ENCODE peak calls at places on chromosome 12, in eight cellular contexts. V is astrocyte of the spinal cord; O is tibial nerve; J is GM10248; R is HFFc6; Z is ovary; I is A549; W is CD4-positive, alpha-beta T cell. S is an unnamed sample.

GRCh38 chr12:118145798-118146156 is 9.9 kb downstream of the PEBP1 start:
- DNase-seq in V (no peak), O (no peak), J (no peak), R (no peak), Z (no peak), I (no peak), W (no peak), S (no peak)

GRCh38 chr12:102816816-102817434 is 100.1 kb downstream of the PAH start:
- DNase-seq in V (peak), O (no peak), J (peak), R (peak), Z (no peak), I (peak), W (no peak), S (no peak)

GRCh38 chr12:59940676-59941342 is 345.0 kb downstream of the SLC16A7 start:
- DNase-seq in V (no peak), O (no peak), J (no peak), R (no peak), Z (no peak), I (no peak), W (no peak), S (no peak)

GRCh38 chr12:121872546-121873223 is 14.0 kb upstream of the HPD start:
- DNase-seq in V (peak), O (no peak), J (no peak), R (peak), Z (peak), I (no peak), W (no peak), S (no peak)

GRCh38 chr12:91551927-91552326 is 369.3 kb upstream of the DCN start:
- DNase-seq in V (no peak), O (peak), J (no peak), R (no peak), Z (no peak), I (no peak), W (no peak), S (no peak)

GRCh38 chr12:65643595-65644386 is 180.5 kb upstream of the HMGA2 start:
- DNase-seq in V (no peak), O (no peak), J (no peak), R (peak), Z (no peak), I (no peak), W (no peak), S (no peak)

GRCh38 chr12:104676636-104677035 is 219.9 kb downstream of the CHST11 start:
- DNase-seq in V (no peak), O (no peak), J (no peak), R (no peak), Z (no peak), I (no peak), W (no peak), S (no peak)

GRCh38 chr12:24839268-24839791 is 109.6 kb downstream of the BCAT1 start:
- DNase-seq in V (peak), O (no peak), J (peak), R (peak), Z (no peak), I (no peak), W (no peak), S (no peak)

GRCh38 chr12:70985850-70986249 is 65.3 kb upstream of the PTPRR start:
- DNase-seq in V (peak), O (no peak), J (no peak), R (no peak), Z (no peak), I (no peak), W (no peak), S (no peak)

GRCh38 chr12:117356048-117356447 is 5.4 kb downstream of the NOS1 start:
- DNase-seq in V (no peak), O (no peak), J (no peak), R (no peak), Z (no peak), I (no peak), W (no peak), S (no peak)

DNA sequence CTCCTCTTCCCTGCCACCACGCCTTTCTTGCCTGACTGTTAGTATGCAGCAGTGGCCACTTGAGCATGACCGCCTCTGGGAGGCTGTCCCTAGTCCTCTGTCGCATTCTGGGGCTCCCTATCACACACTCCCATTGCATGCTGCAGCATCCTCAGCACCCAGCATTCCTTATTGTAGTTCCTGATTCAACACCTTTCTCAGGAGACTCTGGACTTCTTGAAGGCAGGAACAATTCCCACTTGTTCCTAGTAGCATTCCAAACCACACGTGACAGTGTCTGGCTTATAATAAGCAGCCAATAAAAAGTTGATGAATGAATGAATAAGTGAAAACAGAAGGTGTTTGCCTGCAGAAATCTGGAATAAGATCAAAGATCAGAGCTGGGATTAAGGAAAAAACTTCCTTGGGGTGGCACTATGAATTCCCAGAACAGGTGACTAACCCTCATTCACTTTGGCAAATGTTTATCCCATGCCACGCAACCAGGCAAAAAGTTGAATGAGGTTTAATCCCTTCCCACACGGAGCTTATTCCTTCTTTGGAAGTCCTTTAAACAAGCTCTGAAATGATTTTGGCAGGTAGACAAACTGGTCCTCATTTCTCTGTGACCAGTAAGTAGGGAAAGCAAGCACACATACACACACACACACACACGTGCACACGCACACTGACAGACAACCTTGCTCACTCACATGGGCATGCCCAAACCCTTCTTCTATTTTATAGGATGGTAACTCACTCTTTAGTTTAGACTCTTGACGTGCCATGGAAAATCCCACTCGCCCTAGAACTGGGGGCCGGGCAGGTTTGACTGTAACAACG is 26.5 kb downstream of the NTF3 start:
- DNase-seq in V (no peak), O (no peak), J (no peak), R (no peak), Z (no peak), I (no peak), W (no peak), S (no peak)
- TF ChIP-seq CTCF in V (no peak), O (no peak), J (no peak), R (no peak), Z (no peak), I (no peak), W (no peak), S (no peak)

DNA sequence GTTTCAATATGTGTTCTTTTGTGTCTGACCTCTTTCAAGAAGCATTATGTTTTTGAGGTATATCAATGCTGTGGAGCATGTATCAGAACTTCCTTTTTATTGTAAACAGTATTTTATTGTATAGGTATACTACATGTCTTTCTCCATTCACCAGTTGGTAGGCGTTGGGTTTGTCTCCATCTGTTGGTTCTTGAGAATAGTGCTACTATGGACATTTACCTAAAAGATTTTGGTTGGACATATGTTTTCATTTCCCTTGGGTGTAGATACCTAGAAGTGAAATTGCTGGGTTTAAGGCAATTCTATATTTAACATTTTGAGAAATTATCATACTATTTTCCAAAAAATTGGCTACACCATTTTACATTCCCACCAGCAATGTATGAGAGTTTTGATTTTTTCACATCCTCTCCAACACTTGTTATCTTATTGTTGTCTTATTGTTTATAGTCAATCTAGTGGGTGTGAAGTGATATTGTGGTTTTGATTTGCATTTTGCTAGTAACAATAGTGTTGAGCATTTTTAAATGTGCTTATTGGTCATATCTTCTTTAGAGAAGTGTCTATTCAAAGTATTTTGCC is 409.2 kb downstream of the IPO8 start:
- DNase-seq in V (peak), O (no peak), J (no peak), R (no peak), Z (no peak), I (peak), W (no peak), S (no peak)
- TF ChIP-seq CTCF in V (peak), O (no peak), J (peak), R (peak), Z (no peak), I (peak), W (no peak), S (peak)

DNA sequence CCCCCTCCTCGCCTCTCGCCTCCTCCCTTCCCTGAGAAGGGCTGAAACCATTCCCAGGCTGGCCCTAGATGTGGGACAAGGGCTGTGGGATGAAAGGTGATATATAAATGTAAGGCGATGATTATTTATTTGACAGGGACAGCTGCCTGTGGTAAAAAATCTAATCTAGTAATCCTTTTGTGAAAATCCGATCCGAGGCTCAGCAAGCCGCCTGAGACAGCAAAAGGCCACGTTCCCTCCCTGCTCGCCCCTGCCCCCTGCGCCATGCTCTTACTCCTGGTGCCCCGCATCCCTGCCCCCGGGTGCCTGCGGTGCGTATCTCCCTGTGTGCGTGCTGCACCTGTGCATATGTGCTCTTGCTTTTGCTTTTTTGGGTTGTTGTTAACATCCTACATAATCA is 65.2 kb downstream of the TSPAN9 start:
- DNase-seq in V (no peak), O (no peak), J (no peak), R (no peak), Z (no peak), I (no peak), W (no peak), S (no peak)
- TF ChIP-seq CTCF in V (no peak), O (no peak), J (no peak), R (no peak), Z (no peak), I (no peak), W (no peak), S (no peak)

GRCh38 chr12:120438495-120439198 is 734 bp downstream of the COX6A1 start:
- DNase-seq in V (no peak), O (no peak), J (no peak), R (no peak), Z (no peak), I (no peak), W (no peak), S (no peak)

GRCh38 chr12:120432772-120433525 is 5.0 kb upstream of the COX6A1 start:
- DNase-seq in V (no peak), O (no peak), J (no peak), R (no peak), Z (no peak), I (no peak), W (no peak), S (no peak)

GRCh38 chr12:120439646-120440247 is 1.8 kb downstream of the COX6A1 start:
- DNase-seq in V (peak), O (peak), J (peak), R (peak), Z (peak), I (peak), W (peak), S (peak)

DNA sequence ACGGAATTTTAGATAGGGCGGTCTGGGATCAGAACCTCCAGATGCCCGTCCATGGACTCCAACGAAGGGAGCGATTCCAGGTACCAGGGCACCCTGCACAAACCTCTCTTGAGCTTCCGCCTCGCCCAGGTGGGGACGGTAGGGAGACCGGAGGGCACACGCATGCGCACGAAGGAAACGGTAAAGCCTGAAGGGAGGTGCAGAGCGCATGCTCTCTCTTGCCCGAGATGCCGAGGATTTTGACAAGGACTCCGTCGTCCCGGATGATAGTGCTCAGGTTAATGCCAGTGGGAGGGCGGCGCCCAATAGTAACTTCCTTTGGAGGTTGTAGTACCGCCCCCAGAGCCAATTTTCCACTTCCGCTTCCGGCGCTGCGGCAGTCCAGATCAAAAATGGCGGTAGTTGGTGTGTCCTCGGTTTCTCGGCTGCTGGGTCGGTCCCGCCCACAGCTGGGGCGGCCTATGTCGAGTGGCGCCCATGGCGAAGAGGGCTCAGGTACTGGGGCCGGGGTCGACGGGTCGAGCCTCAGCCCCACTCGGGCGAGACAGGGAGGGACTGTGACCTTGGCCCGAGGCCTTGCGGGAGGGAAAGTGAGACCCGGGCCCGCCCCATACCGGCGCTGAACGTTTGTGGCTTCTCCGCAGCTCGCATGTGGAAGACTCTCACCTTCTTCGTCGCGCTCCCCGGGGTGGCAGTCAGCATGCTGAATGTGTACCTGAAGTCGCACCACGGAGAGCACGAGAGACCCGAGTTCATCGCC is at the start of gene COX6A1:
- DNase-seq in V (peak), O (peak), J (peak), R (peak), Z (peak), I (peak), W (peak), S (peak)
- TF ChIP-seq CTCF in V (no peak), O (no peak), J (peak), R (peak), Z (no peak), I (no peak), W (no peak), S (no peak)

GRCh38 chr12:108306506-108306905 is 32.6 kb downstream of the CMKLR1 start:
- DNase-seq in V (no peak), O (no peak), J (no peak), R (no peak), Z (no peak), I (no peak), W (no peak), S (no peak)

GRCh38 chr12:108306014-108306501 is 33.1 kb downstream of the CMKLR1 start:
- DNase-seq in V (peak), O (no peak), J (no peak), R (no peak), Z (no peak), I (no peak), W (no peak), S (no peak)

GRCh38 chr12:108305520-108305919 is 33.6 kb downstream of the CMKLR1 start:
- DNase-seq in V (peak), O (peak), J (no peak), R (peak), Z (peak), I (no peak), W (no peak), S (no peak)

GRCh38 chr12:108308432-108308831 is 30.7 kb downstream of the CMKLR1 start:
- DNase-seq in V (peak), O (no peak), J (no peak), R (no peak), Z (no peak), I (no peak), W (no peak), S (no peak)

GRCh38 chr12:108307006-108307405 is 32.1 kb downstream of the CMKLR1 start:
- DNase-seq in V (peak), O (no peak), J (no peak), R (no peak), Z (no peak), I (no peak), W (no peak), S (no peak)
- TF ChIP-seq CTCF in V (no peak), O (no peak), J (no peak), R (no peak), Z (no peak), I (no peak), W (no peak), S (no peak)

DNA sequence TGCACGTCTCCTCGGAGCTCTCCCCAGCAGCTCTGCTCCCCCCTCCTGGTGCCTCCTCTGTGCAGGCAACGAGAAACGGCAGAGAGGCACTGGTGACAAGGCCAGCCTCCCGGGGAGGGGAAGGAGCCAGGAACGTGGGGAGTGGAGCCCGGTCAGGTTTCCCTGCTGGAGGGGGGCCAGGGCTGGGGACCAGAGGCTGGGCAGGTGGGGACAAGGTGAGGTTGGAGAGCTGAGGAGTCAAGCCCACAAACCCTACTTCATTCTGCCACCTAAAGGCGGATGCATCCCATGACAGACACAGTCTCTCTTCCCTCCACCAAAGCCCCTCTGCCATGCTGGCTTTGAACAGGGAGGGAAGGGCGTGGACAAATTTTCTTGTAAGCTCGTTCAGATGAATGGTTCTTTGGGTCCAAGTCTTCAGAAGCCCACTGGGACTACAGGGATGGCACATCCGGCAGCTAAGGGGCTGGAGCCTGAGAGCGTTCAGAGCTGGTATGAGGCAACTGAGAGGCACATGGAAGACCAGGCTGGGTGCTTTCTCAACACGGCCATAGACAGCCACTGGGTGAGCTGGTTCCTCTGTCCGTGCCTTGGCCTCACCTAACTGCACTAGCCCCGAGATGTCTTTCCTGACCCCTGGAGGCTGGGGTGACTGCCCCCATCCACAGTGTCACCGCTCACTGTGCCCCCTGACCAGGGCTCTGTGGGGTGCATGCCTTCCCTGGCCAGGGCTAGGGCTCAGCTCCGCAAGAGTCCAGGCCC is 105.9 kb downstream of the RBM19 start:
- DNase-seq in V (no peak), O (no peak), J (no peak), R (no peak), Z (no peak), I (no peak), W (no peak), S (no peak)
- TF ChIP-seq CTCF in V (no peak), O (no peak), J (no peak), R (no peak), Z (no peak), I (no peak), W (no peak), S (no peak)

GRCh38 chr12:19771858-19772257 is 332.6 kb downstream of the AEBP2 start:
- DNase-seq in V (peak), O (no peak), J (no peak), R (peak), Z (no peak), I (no peak), W (no peak), S (no peak)
- TF ChIP-seq CTCF in V (peak), O (no peak), J (no peak), R (no peak), Z (no peak), I (no peak), W (no peak), S (no peak)

GRCh38 chr12:89208661-89209096 is 143.6 kb downstream of the DUSP6 start:
- DNase-seq in V (peak), O (no peak), J (no peak), R (no peak), Z (no peak), I (no peak), W (no peak), S (no peak)
- TF ChIP-seq CTCF in V (no peak), O (no peak), J (no peak), R (no peak), Z (no peak), I (no peak), W (no peak), S (no peak)

DNA sequence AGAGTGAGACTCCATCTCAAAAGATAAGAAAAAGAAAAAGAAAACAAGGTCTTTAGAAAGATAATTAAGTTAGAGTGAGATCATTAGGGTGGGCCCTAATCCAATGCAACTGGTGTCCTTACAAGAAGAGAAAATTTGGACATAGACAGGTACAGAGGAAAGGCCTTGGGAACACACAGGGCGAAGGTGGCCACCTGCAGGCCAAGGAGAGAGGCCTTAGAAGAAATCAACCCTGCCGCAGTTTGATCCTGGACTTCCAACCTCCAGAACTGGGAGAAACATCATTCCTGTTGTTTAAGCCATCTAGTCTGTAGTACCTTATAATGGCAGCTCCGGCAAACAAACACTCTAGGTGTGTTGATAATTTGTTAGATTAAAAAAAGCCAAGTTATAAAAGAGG is 491.9 kb downstream of the MED13L start:
- DNase-seq in V (no peak), O (no peak), J (no peak), R (no peak), Z (no peak), I (no peak), W (no peak), S (no peak)
- TF ChIP-seq CTCF in V (no peak), O (no peak), J (no peak), R (no peak), Z (no peak), I (no peak), W (no peak), S (no peak)